ENCODE peak calls at places on chromosome 2, in nine cellular contexts. L, T, V, E, F, O, W, Y and C are unnamed samples.

GRCh38 chr2:3379647-3380534 is at the start of gene TRAPPC12:
- DNase-seq in L (peak), T (peak), V (peak), E (peak), F (peak), O (peak), W (peak), Y (no peak), C (peak)

GRCh38 chr2:178230396-178230795 is 36.1 kb downstream of the OSBPL6 start:
- DNase-seq in L (no peak), T (no peak), V (no peak), E (no peak), F (no peak), O (no peak), W (no peak), Y (no peak), C (no peak)

GRCh38 chr2:155418753-155419152 is 720.3 kb downstream of the KCNJ3 start:
- DNase-seq in L (no peak), T (no peak), V (no peak), E (no peak), F (no peak), O (no peak), W (no peak), Y (no peak), C (no peak)

GRCh38 chr2:69744456-69744855 is 2.5 kb downstream of the ANXA4 start:
- DNase-seq in L (no peak), T (no peak), V (no peak), E (no peak), F (no peak), O (no peak), W (no peak), Y (no peak), C (no peak)

GRCh38 chr2:117771969-117772630 is 42.4 kb upstream of the DDX18 start:
- DNase-seq in L (no peak), T (no peak), V (no peak), E (no peak), F (no peak), O (no peak), W (peak), Y (peak), C (no peak)

GRCh38 chr2:97698530-97698929 is 14.8 kb upstream of the ZAP70 start:
- DNase-seq in L (no peak), T (no peak), V (no peak), E (no peak), F (no peak), O (no peak), W (no peak), Y (no peak), C (no peak)

GRCh38 chr2:45881970-45882581 is 230.6 kb downstream of the PRKCE start:
- DNase-seq in L (no peak), T (no peak), V (no peak), E (no peak), F (no peak), O (no peak), W (no peak), Y (no peak), C (no peak)

GRCh38 chr2:111694690-111695089 is 189.3 kb downstream of the ANAPC1 start:
- DNase-seq in L (no peak), T (no peak), V (no peak), E (no peak), F (no peak), O (no peak), W (no peak), Y (no peak), C (no peak)

GRCh38 chr2:162317910-162318279 is 589 bp downstream of the IFIH1 start:
- DNase-seq in L (no peak), T (peak), V (no peak), E (peak), F (no peak), O (no peak), W (no peak), Y (no peak), C (no peak)

GRCh38 chr2:14256890-14257289 is 375.6 kb upstream of the LRATD1 start:
- DNase-seq in L (no peak), T (no peak), V (no peak), E (no peak), F (no peak), O (no peak), W (no peak), Y (peak), C (no peak)

GRCh38 chr2:34105015-34105767 is 506.1 kb upstream of the FAM98A start:
- DNase-seq in L (no peak), T (no peak), V (no peak), E (no peak), F (no peak), O (peak), W (no peak), Y (peak), C (no peak)

GRCh38 chr2:233882353-233882752 is 14.2 kb upstream of the MSL3B start:
- DNase-seq in L (no peak), T (no peak), V (no peak), E (no peak), F (no peak), O (no peak), W (no peak), Y (no peak), C (no peak)

GRCh38 chr2:29033172-29033571 is 41.2 kb downstream of the PCARE start:
- DNase-seq in L (no peak), T (no peak), V (no peak), E (no peak), F (no peak), O (no peak), W (no peak), Y (no peak), C (no peak)

GRCh38 chr2:219308142-219309093 is 783 bp downstream of the PTPRN start:
- DNase-seq in L (peak), T (peak), V (peak), E (peak), F (no peak), O (peak), W (peak), Y (no peak), C (peak)

GRCh38 chr2:64766841-64767669 is 113.3 kb upstream of the SERTAD2 start:
- DNase-seq in L (peak), T (no peak), V (no peak), E (no peak), F (no peak), O (no peak), W (no peak), Y (peak), C (peak)

GRCh38 chr2:136110528-136110927 is 7.4 kb downstream of the CXCR4 start:
- DNase-seq in L (no peak), T (no peak), V (no peak), E (no peak), F (no peak), O (no peak), W (no peak), Y (no peak), C (no peak)

GRCh38 chr2:107553534-107553933 is 273.2 kb upstream of the RGPD4 start:
- DNase-seq in L (no peak), T (no peak), V (no peak), E (no peak), F (no peak), O (no peak), W (no peak), Y (no peak), C (no peak)

GRCh38 chr2:24652265-24653232 is 140.6 kb downstream of the PTRHD1 start:
- DNase-seq in L (no peak), T (no peak), V (no peak), E (no peak), F (no peak), O (no peak), W (no peak), Y (no peak), C (peak)

GRCh38 chr2:148877403-148877740 is 2.3 kb downstream of the KIF5C start:
- DNase-seq in L (no peak), T (no peak), V (no peak), E (no peak), F (no peak), O (no peak), W (no peak), Y (no peak), C (no peak)

GRCh38 chr2:50014168-50014567 is 859.9 kb upstream of the FSHR start:
- DNase-seq in L (no peak), T (no peak), V (no peak), E (no peak), F (no peak), O (no peak), W (no peak), Y (no peak), C (no peak)

GRCh38 chr2:54106631-54107454 is 8.6 kb upstream of the ACYP2 start:
- DNase-seq in L (peak), T (no peak), V (no peak), E (peak), F (no peak), O (no peak), W (peak), Y (no peak), C (peak)

GRCh38 chr2:141641462-141641861 is 489.4 kb downstream of the LRP1B start:
- DNase-seq in L (no peak), T (no peak), V (no peak), E (no peak), F (no peak), O (no peak), W (no peak), Y (peak), C (no peak)

GRCh38 chr2:120715941-120716340 is 19.7 kb upstream of the GLI2 start:
- DNase-seq in L (no peak), T (no peak), V (no peak), E (peak), F (no peak), O (no peak), W (no peak), Y (no peak), C (no peak)

GRCh38 chr2:70305531-70305930 is 3.7 kb upstream of the FAM136A start:
- DNase-seq in L (no peak), T (no peak), V (no peak), E (no peak), F (no peak), O (no peak), W (no peak), Y (no peak), C (no peak)

GRCh38 chr2:219452361-219453317 is 18.0 kb downstream of the SPEG start:
- DNase-seq in L (no peak), T (no peak), V (no peak), E (no peak), F (peak), O (peak), W (no peak), Y (peak), C (no peak)

GRCh38 chr2:232568161-232568560 is 17.7 kb downstream of the EIF4E2 start:
- DNase-seq in L (no peak), T (no peak), V (no peak), E (no peak), F (no peak), O (no peak), W (no peak), Y (no peak), C (no peak)

GRCh38 chr2:105929506-105929905 is 184.8 kb downstream of the NCK2 start:
- DNase-seq in L (no peak), T (peak), V (no peak), E (peak), F (no peak), O (no peak), W (no peak), Y (no peak), C (no peak)

GRCh38 chr2:75602724-75603342 is 42.1 kb upstream of the EVA1A start:
- DNase-seq in L (no peak), T (no peak), V (no peak), E (no peak), F (no peak), O (no peak), W (no peak), Y (peak), C (no peak)